ENCODE peak calls at places on chromosomes 6 and 20, in four cellular contexts. M is H1, V is K562, Q is HepG2. I is an unnamed sample.

GRCh38 chr20:32969356-32970114 is 34.7 kb downstream of the SUN5 start:
- DNase-seq in V (no peak), M (peak), Q (no peak), I (no peak)

GRCh38 chr6:5597413-5597812 is 336.1 kb downstream of the FARS2 start:
- DNase-seq in Q (no peak), M (no peak), V (no peak), I (no peak)

GRCh38 chr6:26311385-26312095 is 53.5 kb upstream of the BTN3A2 start:
- DNase-seq in V (peak), M (peak), Q (peak), I (peak)

GRCh38 chr6:121436966-121437756 is 1.7 kb downstream of the GJA1 start:
- DNase-seq in Q (no peak), M (no peak), V (no peak), I (peak)

GRCh38 chr20:58637466-58638198 is 13.5 kb upstream of the STX16 start:
- DNase-seq in V (no peak), M (no peak), Q (no peak), I (no peak)

GRCh38 chr20:6231551-6231950 is 108.7 kb upstream of the FERMT1 start:
- DNase-seq in Q (no peak), V (no peak), M (no peak), I (no peak)

GRCh38 chr6:88050140-88050818 is 2.6 kb downstream of the SPACA1 start:
- DNase-seq in V (no peak), Q (no peak), M (no peak), I (no peak)

GRCh38 chr20:42492285-42492684 is 697.4 kb downstream of the PTPRT start:
- DNase-seq in Q (no peak), M (no peak), V (no peak), I (no peak)

GRCh38 chr6:133888931-133889556 is at the start of gene TCF21:
- DNase-seq in Q (no peak), M (peak), V (no peak), I (no peak)

GRCh38 chr20:21505810-21506530 is 7.9 kb downstream of the NKX2-2 start:
- DNase-seq in Q (no peak), M (peak), V (peak), I (peak)

GRCh38 chr6:34460796-34461507 is 4.9 kb upstream of the PACSIN1 start:
- DNase-seq in Q (no peak), V (no peak), M (no peak), I (no peak)

GRCh38 chr20:30484749-30485070 is 772.8 kb upstream of the DEFB115 start:
- DNase-seq in Q (no peak), V (no peak), M (no peak), I (no peak)

GRCh38 chr20:57708694-57709673 is 831 bp downstream of the PMEPA1 start:
- DNase-seq in V (no peak), Q (no peak), M (no peak), I (no peak)

GRCh38 chr6:129493396-129493902 is 216.5 kb downstream of the ARHGAP18 start:
- DNase-seq in M (no peak), V (no peak), Q (peak), I (no peak)

GRCh38 chr20:4370856-4371255 is 350.9 kb upstream of the PRND start:
- DNase-seq in V (no peak), Q (no peak), M (no peak), I (no peak)

GRCh38 chr20:4373454-4373853 is 348.3 kb upstream of the PRND start:
- DNase-seq in M (no peak), Q (no peak), V (no peak), I (no peak)

GRCh38 chr20:4371623-4372246 is 350.0 kb upstream of the PRND start:
- DNase-seq in M (no peak), V (no peak), Q (no peak), I (no peak)

DNA sequence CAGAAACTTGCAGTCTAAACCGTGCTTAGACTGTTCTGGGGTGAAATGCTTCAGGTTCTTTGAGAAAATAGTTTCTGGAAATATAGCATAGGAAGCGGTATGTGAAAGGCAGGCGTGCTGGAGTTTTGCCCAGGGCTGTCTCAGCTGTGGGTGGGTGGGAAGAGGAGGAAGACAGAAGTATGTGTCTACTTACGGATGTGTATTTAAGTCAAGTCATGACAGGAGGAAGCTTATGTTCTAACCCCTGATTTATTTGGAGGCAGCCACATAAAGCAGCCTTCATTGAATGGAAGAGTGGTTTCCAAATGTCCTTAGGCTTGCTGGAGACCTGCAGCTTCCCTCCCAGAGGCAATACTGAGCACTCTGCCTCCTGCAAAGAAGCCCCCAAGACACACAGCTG is 345.8 kb upstream of the PRND start:
- DNase-seq in Q (no peak), M (no peak), V (no peak), I (no peak)
- TF ChIP-seq RNF2 in Q (no peak), M (no peak), V (no peak), I (no peak)

DNA sequence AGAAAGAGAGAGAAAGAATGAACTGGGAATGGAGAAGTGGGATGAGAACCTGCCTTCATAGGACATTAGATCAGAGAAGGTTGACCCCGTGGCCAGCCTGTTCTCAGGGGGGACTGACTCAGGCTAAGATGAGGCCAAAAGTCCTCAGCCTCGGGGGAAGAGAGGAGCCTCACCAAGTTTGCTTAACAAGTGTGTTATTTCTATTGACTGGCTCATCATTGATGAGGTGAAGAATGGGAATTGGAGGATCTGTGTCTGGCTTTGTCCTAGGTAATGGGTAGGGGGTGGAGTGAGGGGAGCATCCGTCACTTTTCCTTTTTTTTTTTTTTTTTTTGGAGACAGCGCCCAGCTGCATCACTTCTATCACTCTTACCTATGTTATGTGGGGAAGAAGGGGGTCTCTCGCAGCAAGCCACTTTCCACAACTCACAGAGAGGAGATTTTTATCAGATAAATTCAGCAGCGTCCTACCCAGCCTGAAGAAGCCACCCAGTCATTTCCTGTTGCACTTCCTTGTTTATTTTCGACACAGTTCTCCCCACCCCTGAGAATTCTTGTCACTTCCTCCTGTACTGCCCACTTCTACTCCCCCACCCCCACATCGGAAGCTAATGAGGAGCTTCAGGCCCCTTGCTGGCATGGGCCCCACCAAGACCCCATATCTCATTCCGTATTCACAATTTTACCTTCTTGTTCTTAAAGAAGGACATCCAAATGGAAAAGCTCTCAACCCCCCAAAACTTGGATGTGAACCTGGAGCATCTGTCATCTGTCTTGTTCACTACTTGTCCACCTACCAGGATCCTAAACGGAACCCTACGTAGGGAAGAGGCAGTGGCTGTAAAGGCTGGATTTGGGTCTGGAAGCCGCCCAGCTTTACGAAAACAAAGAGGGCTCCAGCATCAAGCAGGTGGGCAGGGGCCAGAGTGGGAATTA is 2.8 kb upstream of the RNASET2 start:
- DNase-seq in M (no peak), Q (peak), V (no peak), I (no peak)
- TF ChIP-seq CHD2 in M (no peak), Q (no peak), V (no peak), I (no peak)

GRCh38 chr6:42263165-42263852 is 45.6 kb upstream of the MRPS10 start:
- DNase-seq in Q (no peak), V (peak), M (no peak), I (no peak)

GRCh38 chr6:42260424-42260888 is 42.8 kb upstream of the MRPS10 start:
- DNase-seq in V (peak), Q (peak), M (peak), I (peak)

GRCh38 chr6:42259286-42259685 is 41.6 kb upstream of the MRPS10 start:
- DNase-seq in M (no peak), Q (no peak), V (no peak), I (no peak)

GRCh38 chr6:42259841-42260395 is 42.3 kb upstream of the MRPS10 start:
- DNase-seq in M (no peak), Q (no peak), V (peak), I (no peak)

DNA sequence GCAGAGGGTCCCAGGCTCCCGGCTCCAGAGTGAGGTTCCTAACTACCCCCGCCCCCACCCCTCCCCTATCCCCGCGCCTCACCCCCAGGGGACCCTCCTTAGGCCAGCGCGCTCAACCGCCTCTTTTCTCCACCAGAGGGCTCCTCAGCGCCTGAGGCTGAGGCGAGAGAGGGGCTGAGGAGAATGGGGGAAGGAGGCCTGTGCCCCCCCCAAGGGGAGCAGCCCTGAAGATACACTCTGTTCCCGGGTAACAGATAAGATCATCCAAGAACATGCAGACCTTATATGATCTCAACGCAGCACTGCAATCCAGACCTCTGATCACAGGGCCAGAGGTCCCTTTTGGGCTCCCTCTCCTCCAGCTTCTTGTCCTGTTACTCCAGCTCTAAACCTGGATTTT is 43.3 kb upstream of the MRPS10 start:
- DNase-seq in V (peak), M (peak), Q (no peak), I (no peak)
- TF ChIP-seq MAFK in V (no peak), M (no peak), Q (no peak), I (no peak)

GRCh38 chr20:50559856-50560623 is 49.9 kb downstream of the PTPN1 start:
- DNase-seq in M (peak), Q (no peak), V (no peak), I (no peak)

GRCh38 chr20:50560867-50561266 is 50.7 kb downstream of the PTPN1 start:
- DNase-seq in V (no peak), M (peak), Q (no peak), I (no peak)

GRCh38 chr20:50557549-50558134 is 47.5 kb downstream of the PTPN1 start:
- DNase-seq in M (no peak), V (no peak), Q (no peak), I (no peak)

GRCh38 chr20:50559149-50559548 is 49.0 kb downstream of the PTPN1 start:
- DNase-seq in Q (no peak), M (no peak), V (no peak), I (no peak)

DNA sequence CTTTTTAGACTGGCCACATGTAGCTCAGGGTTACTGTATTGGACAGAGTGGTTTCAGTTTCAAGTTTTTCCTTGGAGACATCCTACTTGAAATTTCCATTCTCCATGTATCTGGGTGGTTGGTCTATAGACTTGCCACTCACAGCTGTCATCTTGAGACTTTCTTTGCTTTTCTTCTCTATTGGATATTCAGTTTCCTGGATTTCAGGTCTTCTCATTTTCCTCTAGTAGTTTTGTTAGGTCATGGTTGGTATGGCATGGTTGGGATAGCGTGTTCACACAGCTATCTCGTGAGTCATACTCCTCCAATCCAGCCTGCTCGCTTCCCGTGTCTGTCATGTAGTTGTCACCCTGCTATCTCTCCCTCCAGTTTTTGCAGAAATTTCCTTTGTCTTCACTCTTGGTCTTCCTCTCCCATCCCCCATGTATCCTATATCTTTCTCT is 48.3 kb downstream of the PTPN1 start:
- DNase-seq in Q (no peak), V (peak), M (no peak), I (peak)
- TF ChIP-seq RNF2 in Q (no peak), V (no peak), M (no peak), I (no peak)